ENCODE peak calls at places on chromosomes 3 and 15, in five cellular contexts. One of them, this sample, is unnamed.

GRCh38 chr3:149848238-149848637 is 35.2 kb downstream of the RNF13 start:
- DNase-seq in foreskin fibroblast: no peak
- DNase-seq in cardiac muscle cell: no peak
- DNase-seq in ascending aorta: no peak
- DNase-seq in brain microvascular endothelial cell: no peak
- DNase-seq in this sample: no peak

GRCh38 chr3:84959470-84960380 is 936 bp downstream of the CADM2 start:
- DNase-seq in foreskin fibroblast: no peak
- DNase-seq in ascending aorta: no peak
- DNase-seq in cardiac muscle cell: no peak
- DNase-seq in brain microvascular endothelial cell: no peak
- DNase-seq in this sample: no peak

GRCh38 chr3:64216706-64217105 is 8.6 kb downstream of the PRICKLE2 start:
- DNase-seq in cardiac muscle cell: peak
- DNase-seq in foreskin fibroblast: no peak
- DNase-seq in brain microvascular endothelial cell: no peak
- DNase-seq in ascending aorta: no peak
- DNase-seq in this sample: no peak

GRCh38 chr3:147415337-147415736 is 6.2 kb downstream of the ZIC1 start:
- DNase-seq in brain microvascular endothelial cell: peak
- DNase-seq in foreskin fibroblast: no peak
- DNase-seq in cardiac muscle cell: no peak
- DNase-seq in ascending aorta: no peak
- DNase-seq in this sample: no peak

GRCh38 chr15:48645558-48646330 is at the start of gene FBN1:
- DNase-seq in ascending aorta: peak
- DNase-seq in cardiac muscle cell: peak
- DNase-seq in brain microvascular endothelial cell: peak
- DNase-seq in foreskin fibroblast: peak
- DNase-seq in this sample: peak

GRCh38 chr3:146504546-146505197 is 35.3 kb upstream of the PLSCR2 start:
- DNase-seq in foreskin fibroblast: no peak
- DNase-seq in cardiac muscle cell: no peak
- DNase-seq in ascending aorta: no peak
- DNase-seq in brain microvascular endothelial cell: peak
- DNase-seq in this sample: no peak

GRCh38 chr15:78264304-78265136 is at the start of gene DNAJA4:
- DNase-seq in brain microvascular endothelial cell: no peak
- DNase-seq in cardiac muscle cell: peak
- DNase-seq in foreskin fibroblast: no peak
- DNase-seq in ascending aorta: peak
- DNase-seq in this sample: peak

GRCh38 chr3:164851905-164852304 is 226.4 kb downstream of the SI start:
- DNase-seq in foreskin fibroblast: no peak
- DNase-seq in brain microvascular endothelial cell: no peak
- DNase-seq in cardiac muscle cell: no peak
- DNase-seq in ascending aorta: no peak
- DNase-seq in this sample: no peak

GRCh38 chr3:32816439-32817194 is 1.2 kb upstream of the TRIM71 start:
- DNase-seq in brain microvascular endothelial cell: no peak
- DNase-seq in foreskin fibroblast: peak
- DNase-seq in ascending aorta: no peak
- DNase-seq in cardiac muscle cell: peak
- DNase-seq in this sample: no peak

GRCh38 chr15:39888809-39889208 is 31.3 kb downstream of the GPR176 start:
- DNase-seq in foreskin fibroblast: no peak
- DNase-seq in cardiac muscle cell: no peak
- DNase-seq in brain microvascular endothelial cell: no peak
- DNase-seq in ascending aorta: no peak
- DNase-seq in this sample: no peak

GRCh38 chr15:100681335-100681746 is 79.0 kb downstream of the ASB7 start:
- DNase-seq in brain microvascular endothelial cell: no peak
- DNase-seq in ascending aorta: no peak
- DNase-seq in cardiac muscle cell: no peak
- DNase-seq in foreskin fibroblast: no peak
- DNase-seq in this sample: no peak

GRCh38 chr15:100692259-100692658 is 89.9 kb downstream of the ASB7 start:
- DNase-seq in ascending aorta: no peak
- DNase-seq in cardiac muscle cell: no peak
- DNase-seq in foreskin fibroblast: no peak
- DNase-seq in brain microvascular endothelial cell: no peak
- DNase-seq in this sample: no peak

GRCh38 chr15:45829336-45830153 is 194.7 kb downstream of the SQOR start:
- DNase-seq in ascending aorta: no peak
- DNase-seq in foreskin fibroblast: no peak
- DNase-seq in brain microvascular endothelial cell: no peak
- DNase-seq in cardiac muscle cell: no peak
- DNase-seq in this sample: no peak

GRCh38 chr3:71456155-71456554 is 127.4 kb downstream of the FOXP1 start:
- DNase-seq in brain microvascular endothelial cell: no peak
- DNase-seq in foreskin fibroblast: no peak
- DNase-seq in cardiac muscle cell: peak
- DNase-seq in ascending aorta: no peak
- DNase-seq in this sample: no peak

GRCh38 chr3:47912006-47912504 is 104.2 kb downstream of the MAP4 start:
- DNase-seq in brain microvascular endothelial cell: peak
- DNase-seq in cardiac muscle cell: no peak
- DNase-seq in ascending aorta: no peak
- DNase-seq in foreskin fibroblast: no peak
- DNase-seq in this sample: no peak

GRCh38 chr3:186534113-186534669 is 10.0 kb downstream of the CRYGS start:
- DNase-seq in brain microvascular endothelial cell: no peak
- DNase-seq in ascending aorta: no peak
- DNase-seq in foreskin fibroblast: no peak
- DNase-seq in cardiac muscle cell: no peak
- DNase-seq in this sample: peak

GRCh38 chr3:14921811-14922705 is 25.3 kb upstream of the NR2C2 start:
- DNase-seq in brain microvascular endothelial cell: no peak
- DNase-seq in ascending aorta: no peak
- DNase-seq in cardiac muscle cell: no peak
- DNase-seq in foreskin fibroblast: no peak
- DNase-seq in this sample: no peak

GRCh38 chr15:85414495-85414894 is 34.1 kb downstream of the AKAP13 start:
- DNase-seq in brain microvascular endothelial cell: no peak
- DNase-seq in foreskin fibroblast: no peak
- DNase-seq in ascending aorta: no peak
- DNase-seq in cardiac muscle cell: peak
- DNase-seq in this sample: peak

GRCh38 chr3:49602877-49603411 is 48.7 kb downstream of the BSN start:
- DNase-seq in brain microvascular endothelial cell: no peak
- DNase-seq in ascending aorta: no peak
- DNase-seq in cardiac muscle cell: no peak
- DNase-seq in foreskin fibroblast: no peak
- DNase-seq in this sample: peak

GRCh38 chr15:34793071-34793470 is 2.3 kb downstream of the ACTC1 start:
- DNase-seq in cardiac muscle cell: no peak
- DNase-seq in foreskin fibroblast: no peak
- DNase-seq in brain microvascular endothelial cell: no peak
- DNase-seq in ascending aorta: no peak
- DNase-seq in this sample: no peak

GRCh38 chr3:194377708-194378107 is 8.2 kb upstream of the LRRC15 start:
- DNase-seq in brain microvascular endothelial cell: no peak
- DNase-seq in ascending aorta: no peak
- DNase-seq in foreskin fibroblast: no peak
- DNase-seq in cardiac muscle cell: no peak
- DNase-seq in this sample: no peak

GRCh38 chr15:78098131-78098755 is 5.9 kb downstream of the SH2D7 start:
- DNase-seq in cardiac muscle cell: no peak
- DNase-seq in ascending aorta: no peak
- DNase-seq in foreskin fibroblast: no peak
- DNase-seq in brain microvascular endothelial cell: no peak
- DNase-seq in this sample: no peak

GRCh38 chr15:59008086-59008485 is 20.6 kb downstream of the RNF111 start:
- DNase-seq in ascending aorta: no peak
- DNase-seq in foreskin fibroblast: no peak
- DNase-seq in cardiac muscle cell: no peak
- DNase-seq in brain microvascular endothelial cell: no peak
- DNase-seq in this sample: no peak

GRCh38 chr3:100902572-100902971 is 90.6 kb downstream of the ABI3BP start:
- DNase-seq in brain microvascular endothelial cell: peak
- DNase-seq in ascending aorta: no peak
- DNase-seq in cardiac muscle cell: peak
- DNase-seq in foreskin fibroblast: peak
- DNase-seq in this sample: no peak

GRCh38 chr3:175211481-175211880 is 352.3 kb downstream of the NAALADL2 start:
- DNase-seq in foreskin fibroblast: no peak
- DNase-seq in cardiac muscle cell: no peak
- DNase-seq in ascending aorta: no peak
- DNase-seq in brain microvascular endothelial cell: no peak
- DNase-seq in this sample: no peak

GRCh38 chr3:100600181-100601042 is 9.0 kb upstream of the ADGRG7 start:
- DNase-seq in foreskin fibroblast: no peak
- DNase-seq in ascending aorta: no peak
- DNase-seq in cardiac muscle cell: no peak
- DNase-seq in brain microvascular endothelial cell: no peak
- DNase-seq in this sample: peak

GRCh38 chr3:102936511-102936910 is 501.7 kb downstream of the ZPLD1 start:
- DNase-seq in cardiac muscle cell: no peak
- DNase-seq in ascending aorta: no peak
- DNase-seq in brain microvascular endothelial cell: no peak
- DNase-seq in foreskin fibroblast: no peak
- DNase-seq in this sample: no peak

GRCh38 chr15:46277994-46278885 is 643.4 kb downstream of the SQOR start:
- DNase-seq in foreskin fibroblast: no peak
- DNase-seq in brain microvascular endothelial cell: no peak
- DNase-seq in ascending aorta: no peak
- DNase-seq in cardiac muscle cell: no peak
- DNase-seq in this sample: no peak

GRCh38 chr3:19149388-19149787 is 1.1 kb downstream of the KCNH8 start:
- DNase-seq in ascending aorta: no peak
- DNase-seq in foreskin fibroblast: no peak
- DNase-seq in brain microvascular endothelial cell: peak
- DNase-seq in cardiac muscle cell: peak
- DNase-seq in this sample: peak

GRCh38 chr3:24945575-24945974 is 450.9 kb upstream of the THRB start:
- DNase-seq in ascending aorta: no peak
- DNase-seq in brain microvascular endothelial cell: no peak
- DNase-seq in cardiac muscle cell: no peak
- DNase-seq in foreskin fibroblast: no peak
- DNase-seq in this sample: no peak

GRCh38 chr3:100781311-100781710 is 72.0 kb downstream of the TFG start:
- DNase-seq in foreskin fibroblast: peak
- DNase-seq in ascending aorta: no peak
- DNase-seq in cardiac muscle cell: no peak
- DNase-seq in brain microvascular endothelial cell: no peak
- DNase-seq in this sample: no peak

GRCh38 chr15:62559049-62559733 is 394.1 kb upstream of the C2CD4B start:
- DNase-seq in foreskin fibroblast: no peak
- DNase-seq in ascending aorta: peak
- DNase-seq in cardiac muscle cell: peak
- DNase-seq in brain microvascular endothelial cell: peak
- DNase-seq in this sample: no peak

GRCh38 chr15:63752075-63752684 is 81.6 kb downstream of the HERC1 start:
- DNase-seq in ascending aorta: no peak
- DNase-seq in brain microvascular endothelial cell: peak
- DNase-seq in cardiac muscle cell: peak
- DNase-seq in foreskin fibroblast: peak
- DNase-seq in this sample: peak

GRCh38 chr3:54916722-54917121 is 11.1 kb downstream of the LRTM1 start:
- DNase-seq in cardiac muscle cell: no peak
- DNase-seq in ascending aorta: no peak
- DNase-seq in brain microvascular endothelial cell: no peak
- DNase-seq in foreskin fibroblast: no peak
- DNase-seq in this sample: no peak

DNA sequence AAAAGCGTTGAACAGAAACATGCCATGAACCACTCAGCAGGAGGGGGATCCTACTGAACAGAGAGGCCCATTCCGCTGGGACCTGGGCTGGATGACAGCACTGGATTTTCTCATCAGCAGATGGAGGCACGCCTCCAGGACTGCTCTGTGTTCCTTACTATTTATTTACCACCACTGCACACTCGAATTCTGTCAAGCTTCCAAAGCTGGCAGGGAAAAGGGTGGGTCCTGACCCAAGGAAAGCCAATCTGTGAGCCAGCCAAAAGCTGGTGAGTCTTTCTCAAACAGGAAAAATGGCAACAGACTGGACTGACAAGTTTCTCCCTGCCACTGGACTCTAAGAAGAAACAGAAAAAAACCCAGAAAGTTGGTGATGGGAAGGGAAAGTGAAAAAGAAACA is 37.8 kb downstream of the CD47 start:
- DNase-seq in cardiac muscle cell: no peak
- DNase-seq in ascending aorta: no peak
- DNase-seq in foreskin fibroblast: no peak
- DNase-seq in brain microvascular endothelial cell: no peak
- DNase-seq in this sample: no peak
- H3K4me3 ChIP-seq in cardiac muscle cell: no peak
- H3K4me3 ChIP-seq in ascending aorta: no peak
- H3K4me3 ChIP-seq in foreskin fibroblast: no peak
- H3K4me3 ChIP-seq in brain microvascular endothelial cell: no peak
- H3K4me3 ChIP-seq in this sample: no peak

DNA sequence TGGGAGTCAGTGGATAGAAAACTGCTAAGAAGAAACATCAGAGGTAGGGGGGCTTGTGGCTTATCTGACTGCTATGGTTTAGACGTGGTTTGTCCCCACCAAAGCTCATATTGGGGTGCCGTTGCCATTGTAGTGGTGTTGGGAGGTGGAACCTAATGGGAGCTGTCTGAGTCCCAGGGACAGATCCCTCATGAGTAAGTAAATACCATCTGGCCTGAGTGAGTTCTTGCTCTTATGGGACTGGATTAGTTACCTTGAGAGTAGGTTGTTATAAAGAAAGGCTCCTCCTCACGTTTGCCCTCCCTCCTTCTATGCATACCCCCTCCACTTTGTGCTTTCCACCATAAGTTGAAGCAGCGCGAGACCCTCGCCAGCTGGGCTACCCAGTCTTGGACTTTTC is 53.4 kb upstream of the VILL start:
- DNase-seq in cardiac muscle cell: no peak
- DNase-seq in brain microvascular endothelial cell: no peak
- DNase-seq in foreskin fibroblast: no peak
- DNase-seq in ascending aorta: no peak
- DNase-seq in this sample: no peak
- TF ChIP-seq CTCF in cardiac muscle cell: no peak
- TF ChIP-seq CTCF in brain microvascular endothelial cell: no peak
- TF ChIP-seq CTCF in foreskin fibroblast: no peak
- TF ChIP-seq CTCF in ascending aorta: no peak
- TF ChIP-seq CTCF in this sample: no peak

DNA sequence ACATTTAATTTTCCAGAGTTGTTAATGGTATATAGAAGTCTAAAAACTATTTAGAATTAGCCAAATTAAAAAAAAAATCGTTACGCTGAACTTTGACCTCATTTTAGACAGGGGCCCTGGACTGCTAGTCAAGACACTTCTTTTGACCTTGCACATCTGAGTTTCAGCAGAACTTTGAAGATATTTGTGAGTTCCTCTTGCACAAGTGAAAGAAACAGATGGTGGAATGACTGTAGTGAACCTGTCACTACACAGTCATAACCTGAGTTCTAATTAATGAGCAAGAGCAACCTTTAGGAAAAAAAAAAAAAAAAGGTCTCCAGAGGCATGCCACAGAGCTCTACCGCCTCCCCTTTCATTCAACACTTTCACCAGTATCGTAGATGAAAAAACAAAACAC is 5.3 kb downstream of the MYO5C start:
- DNase-seq in foreskin fibroblast: no peak
- DNase-seq in brain microvascular endothelial cell: no peak
- DNase-seq in ascending aorta: no peak
- DNase-seq in cardiac muscle cell: no peak
- DNase-seq in this sample: peak
- H3K4me3 ChIP-seq in foreskin fibroblast: no peak
- H3K4me3 ChIP-seq in brain microvascular endothelial cell: no peak
- H3K4me3 ChIP-seq in ascending aorta: no peak
- H3K4me3 ChIP-seq in cardiac muscle cell: no peak
- H3K4me3 ChIP-seq in this sample: no peak

GRCh38 chr15:50358805-50359204 is 3.8 kb upstream of the GABPB1 start:
- DNase-seq in ascending aorta: no peak
- DNase-seq in brain microvascular endothelial cell: peak
- DNase-seq in cardiac muscle cell: peak
- DNase-seq in foreskin fibroblast: peak
- DNase-seq in this sample: peak
- TF ChIP-seq CTCF in ascending aorta: no peak
- TF ChIP-seq CTCF in brain microvascular endothelial cell: peak
- TF ChIP-seq CTCF in cardiac muscle cell: peak
- TF ChIP-seq CTCF in foreskin fibroblast: peak
- TF ChIP-seq CTCF in this sample: peak